ENCODE peak calls at places on chromosome 11, in seven cellular contexts. J, O, F, V, E, X and D are unnamed samples.

GRCh38 chr11:33413296-33413695 is 156.1 kb downstream of the HIPK3 start:
- DNase-seq in X (no peak), J (no peak), F (no peak), V (no peak), E (no peak), O (no peak), D (no peak)

GRCh38 chr11:103596323-103596722 is 440.1 kb upstream of the DDI1 start:
- DNase-seq in J (no peak), O (no peak), E (no peak), F (no peak), V (no peak), X (no peak), D (no peak)

GRCh38 chr11:81007046-81007445 is 1566.2 kb upstream of the TENM4 start:
- DNase-seq in X (no peak), E (peak), J (peak), O (no peak), V (no peak), F (no peak), D (no peak)

GRCh38 chr11:96257036-96257435 is 86.0 kb downstream of the MAML2 start:
- DNase-seq in J (no peak), X (no peak), V (no peak), O (no peak), F (no peak), E (no peak), D (no peak)

GRCh38 chr11:38274031-38274430 is 1676.0 kb upstream of the RAG2 start:
- DNase-seq in V (no peak), J (no peak), O (peak), X (no peak), E (peak), F (no peak), D (no peak)

GRCh38 chr11:86802601-86803051 is 2.3 kb downstream of the PRSS23 start:
- DNase-seq in E (peak), X (no peak), V (no peak), F (peak), J (peak), O (peak), D (no peak)

GRCh38 chr11:125258626-125259025 is 94.1 kb downstream of the PKNOX2 start:
- DNase-seq in J (no peak), V (no peak), X (no peak), F (no peak), O (no peak), E (no peak), D (no peak)

GRCh38 chr11:16226245-16226644 is 130.1 kb downstream of the SOX6 start:
- DNase-seq in X (no peak), F (no peak), V (no peak), J (peak), O (no peak), E (peak), D (no peak)

GRCh38 chr11:46240861-46241260 is 36.6 kb upstream of the CREB3L1 start:
- DNase-seq in F (no peak), V (no peak), O (peak), X (no peak), E (peak), J (no peak), D (no peak)

GRCh38 chr11:117282956-117283355 is 8.2 kb upstream of the BACE1-AS start:
- DNase-seq in O (no peak), J (no peak), X (no peak), V (no peak), F (no peak), E (no peak), D (no peak)

GRCh38 chr11:2573240-2574042 is 126.4 kb downstream of the KCNQ1OT1 start:
- DNase-seq in V (no peak), F (no peak), E (no peak), J (no peak), O (no peak), X (no peak), D (no peak)

GRCh38 chr11:113596658-113597057 is 109.5 kb downstream of the TMPRSS5 start:
- DNase-seq in F (no peak), E (no peak), O (no peak), X (no peak), V (no peak), J (no peak), D (no peak)

GRCh38 chr11:119585038-119585666 is 143.8 kb downstream of the NECTIN1 start:
- DNase-seq in E (no peak), F (peak), O (peak), V (peak), X (no peak), J (no peak), D (peak)

GRCh38 chr11:66919938-66920337 is 38.2 kb downstream of the PC start:
- DNase-seq in O (no peak), E (no peak), J (no peak), F (no peak), V (no peak), X (no peak), D (no peak)

GRCh38 chr11:66918751-66919150 is 39.4 kb downstream of the PC start:
- DNase-seq in J (no peak), O (no peak), E (no peak), V (no peak), X (no peak), F (no peak), D (no peak)

GRCh38 chr11:66920978-66921784 is 37.0 kb downstream of the PC start:
- DNase-seq in V (no peak), X (no peak), O (no peak), F (no peak), J (no peak), E (no peak), D (no peak)

GRCh38 chr11:66929753-66930152 is 28.4 kb downstream of the PC start:
- DNase-seq in J (no peak), V (no peak), X (no peak), F (no peak), O (no peak), E (no peak), D (no peak)

DNA sequence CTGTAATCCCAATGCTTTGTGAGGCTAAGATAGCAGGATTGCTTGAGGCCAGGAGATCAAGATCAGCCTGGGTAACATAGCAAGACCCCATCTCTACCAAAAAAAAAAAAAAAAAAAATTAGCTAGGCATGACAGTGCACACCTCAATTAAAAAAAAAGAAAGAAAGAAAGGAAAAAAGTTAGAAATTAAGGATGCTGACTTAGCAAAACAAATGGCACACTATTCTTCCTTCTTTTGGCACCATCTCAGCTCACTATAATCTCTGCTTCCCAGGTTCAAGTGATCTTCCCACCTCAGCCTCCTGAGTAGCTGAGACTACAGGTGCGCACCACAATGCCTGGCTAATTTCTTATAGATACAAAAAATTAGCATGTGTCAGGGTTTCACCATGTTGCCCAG is 33.9 kb downstream of the PC start:
- DNase-seq in F (no peak), E (no peak), V (no peak), J (no peak), O (no peak), X (no peak), D (no peak)
- H3K18ac ChIP-seq in F (no peak), E (no peak), V (no peak), J (no peak), O (no peak), X (no peak), D (no peak)

GRCh38 chr11:74568028-74568427 is 24.4 kb upstream of the POLD3 start:
- DNase-seq in F (no peak), O (no peak), V (no peak), E (no peak), J (no peak), X (no peak), D (no peak)

GRCh38 chr11:74572349-74572748 is 20.0 kb upstream of the POLD3 start:
- DNase-seq in O (no peak), X (no peak), E (no peak), J (no peak), V (no peak), F (no peak), D (no peak)

GRCh38 chr11:74570266-74571061 is 21.9 kb upstream of the POLD3 start:
- DNase-seq in V (peak), J (peak), O (peak), X (peak), E (peak), F (peak), D (peak)

GRCh38 chr11:74571062-74571399 is 21.4 kb upstream of the POLD3 start:
- DNase-seq in E (no peak), X (no peak), F (no peak), V (no peak), O (no peak), J (no peak), D (no peak)

DNA sequence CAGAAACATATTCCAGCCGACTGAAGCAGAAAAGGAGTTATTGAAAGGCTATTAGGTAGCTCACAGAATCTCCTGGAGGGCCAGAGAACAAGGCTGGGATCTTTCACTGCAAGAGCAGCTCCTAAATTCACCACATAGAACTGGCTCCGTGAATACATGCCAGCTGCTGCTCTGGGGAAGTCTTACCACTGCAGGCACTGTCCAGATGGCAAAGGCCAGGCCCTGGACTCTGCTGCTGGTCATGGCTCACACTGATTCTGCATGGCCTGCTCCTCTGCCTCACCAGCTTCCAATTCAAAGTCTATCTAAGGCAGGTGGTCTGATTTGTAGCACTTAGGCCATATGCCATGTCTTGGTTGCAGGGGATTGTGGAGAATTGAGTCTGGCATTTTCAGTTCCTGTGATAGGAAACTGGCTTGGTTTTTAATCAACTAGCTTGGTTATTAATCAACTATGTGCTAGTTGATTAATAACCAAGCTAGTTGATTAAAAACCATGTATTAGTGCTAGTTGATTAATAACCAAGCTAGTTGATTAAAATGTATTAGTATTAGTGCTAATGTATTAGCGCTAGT is 25.9 kb upstream of the POLD3 start:
- DNase-seq in F (no peak), E (no peak), X (no peak), J (no peak), V (no peak), O (no peak), D (no peak)
- H3K18ac ChIP-seq in F (no peak), E (no peak), X (no peak), J (no peak), V (no peak), O (no peak), D (no peak)

DNA sequence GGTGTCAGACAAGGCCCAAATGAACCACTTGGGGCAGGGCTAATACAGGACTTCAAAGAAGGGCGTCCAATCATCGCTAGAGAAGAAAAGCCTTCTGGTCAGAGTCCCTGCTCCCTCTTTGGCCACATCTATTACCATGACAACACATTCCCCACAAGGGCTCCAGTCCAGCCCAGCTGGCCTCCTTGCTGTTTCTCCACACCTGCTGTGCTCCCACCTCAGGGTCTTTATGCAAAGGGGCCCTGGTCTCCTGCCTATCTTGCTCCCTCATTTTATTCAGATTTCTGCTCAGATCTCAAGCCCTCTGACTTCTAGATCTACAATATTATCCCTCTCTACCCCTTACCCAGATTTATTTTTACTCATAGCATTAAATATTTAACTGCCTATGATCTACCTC is 58.0 kb upstream of the KIRREL3 start:
- DNase-seq in X (no peak), O (no peak), V (no peak), E (no peak), F (no peak), J (no peak), D (no peak)
- H3K18ac ChIP-seq in X (no peak), O (no peak), V (no peak), E (no peak), F (no peak), J (no peak), D (no peak)

DNA sequence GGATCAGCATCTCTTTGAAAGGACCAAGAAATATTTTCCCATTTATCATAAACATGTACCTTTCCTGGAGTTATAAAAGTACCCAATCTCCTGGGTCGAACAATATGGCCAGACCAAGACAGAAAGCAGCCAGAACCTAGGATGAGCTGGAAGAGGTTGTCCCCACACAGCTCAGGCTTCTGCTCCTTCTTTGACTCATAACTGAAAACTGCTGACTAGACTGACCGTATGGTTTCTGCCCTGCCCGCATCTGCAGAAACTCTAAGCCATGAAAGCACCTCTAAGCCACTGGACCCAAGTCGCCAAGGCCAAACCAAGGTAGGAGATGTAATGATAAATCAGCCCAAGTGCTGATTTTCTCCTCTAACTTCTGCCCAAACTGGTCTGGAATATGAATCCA is 129.8 kb downstream of the OPCML start:
- DNase-seq in F (no peak), X (no peak), E (no peak), J (no peak), O (no peak), V (no peak), D (no peak)
- H3K18ac ChIP-seq in F (no peak), X (no peak), E (no peak), J (no peak), O (no peak), V (no peak), D (no peak)

GRCh38 chr11:77854838-77855237 is 33.9 kb downstream of the AAMDC start:
- DNase-seq in O (peak), F (no peak), E (no peak), X (no peak), V (no peak), J (no peak), D (no peak)
- H3K18ac ChIP-seq in O (no peak), F (no peak), E (no peak), X (no peak), V (no peak), J (no peak), D (no peak)